ENCODE peak calls at places on chromosomes 6 and 20, in six cellular contexts. I is mucosa of descending colon, O is heart right ventricle, C is upper lobe of right lung, E is stomach, X is GM12864. B is an unnamed sample.
A peak's percentile ranks its signal among the peaks of the same experiment; 100 is the strongest.

GRCh38 chr6:109491207-109491938 is 8.4 kb upstream of the ZBTB24 start:
- DNase-seq in I (no peak), O (no peak), C (no peak), E (no peak), X (no peak), B (no peak)

GRCh38 chr6:131390322-131390721 is 182.7 kb upstream of the ARG1 start:
- DNase-seq in I (no peak), O (no peak), C (no peak), E (no peak), X (no peak), B (no peak)

GRCh38 chr6:52127957-52128356 is 40.5 kb upstream of the PKHD1 start:
- DNase-seq in I (no peak), O (no peak), C (no peak), E (no peak), X (no peak), B (no peak)

GRCh38 chr6:75230484-75231325 is 12.9 kb downstream of the COX7A2 start:
- DNase-seq in I (peak; percentile 57), O (no peak), C (no peak), E (no peak), X (no peak), B (peak; percentile 34)

GRCh38 chr6:148471624-148472494 is 129.2 kb downstream of the SASH1 start:
- DNase-seq in I (no peak), O (no peak), C (no peak), E (no peak), X (no peak), B (peak; percentile 14)

GRCh38 chr6:38350220-38350619 is 289.5 kb downstream of the BTBD9 start:
- DNase-seq in I (no peak), O (no peak), C (no peak), E (no peak), X (no peak), B (no peak)

GRCh38 chr6:113813207-113813606 is 43.9 kb upstream of the MARCKS start:
- DNase-seq in I (no peak), O (no peak), C (no peak), E (no peak), X (no peak), B (no peak)

GRCh38 chr20:258963-259362 is 1.4 kb downstream of the DEFB132 start:
- DNase-seq in I (no peak), O (no peak), C (no peak), E (no peak), X (no peak), B (no peak)

GRCh38 chr6:108993876-108994275 is 100.8 kb downstream of the SESN1 start:
- DNase-seq in I (no peak), O (no peak), C (no peak), E (no peak), X (no peak), B (no peak)

GRCh38 chr6:100453701-100454521 is 10.8 kb downstream of the SIM1 start:
- DNase-seq in I (no peak), O (no peak), C (no peak), E (no peak), X (no peak), B (no peak)

GRCh38 chr20:33673411-33674293 is 576 bp downstream of the NECAB3 start:
- DNase-seq in I (no peak), O (no peak), C (no peak), E (no peak), X (no peak), B (no peak)

DNA sequence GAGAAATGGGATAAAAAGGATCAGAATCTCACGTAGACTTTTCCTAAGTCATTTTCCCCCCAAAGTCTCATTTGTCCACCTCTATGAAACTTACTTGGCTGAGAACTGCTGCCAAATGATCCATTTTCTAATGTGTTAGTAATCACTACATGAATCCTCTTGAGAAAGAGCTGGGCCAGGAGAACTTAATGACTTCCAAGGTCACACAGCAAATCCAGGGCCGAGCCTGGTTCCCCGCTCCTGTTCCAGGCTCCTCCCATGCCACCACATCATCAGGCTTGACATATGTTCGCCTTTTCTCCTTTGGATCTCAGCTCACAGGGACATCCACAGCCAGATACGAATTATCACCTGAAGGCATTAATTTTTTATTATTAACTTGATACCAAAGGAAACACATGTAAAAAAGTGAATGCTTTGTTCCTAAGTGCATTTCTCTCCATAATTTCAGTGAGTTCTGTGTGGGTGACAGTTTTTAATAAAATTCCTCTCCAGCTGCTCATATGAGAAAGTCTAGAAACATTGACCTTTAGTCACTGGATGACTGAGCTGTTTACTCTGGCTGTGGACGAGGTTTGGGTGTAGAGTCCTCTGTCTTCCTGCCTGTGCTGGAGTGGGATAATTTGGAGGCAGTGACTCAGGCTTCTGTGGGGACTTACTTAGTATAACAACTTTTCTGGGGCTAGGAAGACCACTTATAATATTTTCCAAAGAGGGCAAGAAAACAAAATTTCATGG is 276.3 kb downstream of the PAX1 start:
- DNase-seq in I (no peak), O (no peak), C (no peak), E (no peak), X (no peak), B (no peak)
- H3K4me3 ChIP-seq in I (no peak overlapping the region), O (no peak overlapping the region), C (no peak overlapping the region), E (no peak overlapping the region), X (no peak overlapping the region), B (no peak overlapping the region)

GRCh38 chr20:32358632-32358882 is 426 bp downstream of the ASXL1 start:
- DNase-seq in I (no peak), O (no peak), C (no peak), E (no peak), X (no peak), B (no peak)

GRCh38 chr20:32359633-32360332 is 1.7 kb downstream of the ASXL1 start:
- DNase-seq in I (no peak), O (no peak), C (no peak), E (no peak), X (no peak), B (no peak)

GRCh38 chr20:32357869-32358631 is at the start of gene ASXL1:
- DNase-seq in I (peak; percentile 94), O (peak; percentile 99), C (peak; percentile 99), E (peak; percentile 97), X (peak; percentile 89), B (peak; percentile 97)

GRCh38 chr20:32358883-32359632 is 927 bp downstream of the ASXL1 start:
- DNase-seq in I (peak; percentile 84), O (peak; percentile 78), C (peak; percentile 85), E (peak; percentile 77), X (no peak), B (peak; percentile 84)

DNA sequence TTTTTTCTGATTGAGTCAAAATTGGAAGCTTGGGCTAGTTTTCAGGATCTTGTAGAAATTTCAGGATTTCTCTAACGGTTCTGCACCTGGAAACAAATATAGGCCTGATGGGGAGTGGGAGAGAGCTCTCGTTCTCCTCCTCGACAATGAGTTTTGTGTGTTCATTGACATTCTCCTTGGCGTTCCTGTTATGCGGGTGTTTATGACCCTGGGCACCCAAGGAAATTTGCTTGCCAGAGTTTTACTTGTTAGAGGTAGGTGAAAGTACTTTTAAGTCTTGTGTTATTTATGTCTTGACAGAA is 2.2 kb downstream of the ASXL1 start:
- DNase-seq in I (no peak), O (no peak), C (no peak), E (no peak), X (no peak), B (no peak)
- H3K4me3 ChIP-seq in I (no peak overlapping the region), O (peak overlapping the region; percentile 84), C (peak overlapping the region; percentile 95), E (peak overlapping the region; percentile 99), X (peak overlapping the region; percentile 90), B (no peak overlapping the region)

DNA sequence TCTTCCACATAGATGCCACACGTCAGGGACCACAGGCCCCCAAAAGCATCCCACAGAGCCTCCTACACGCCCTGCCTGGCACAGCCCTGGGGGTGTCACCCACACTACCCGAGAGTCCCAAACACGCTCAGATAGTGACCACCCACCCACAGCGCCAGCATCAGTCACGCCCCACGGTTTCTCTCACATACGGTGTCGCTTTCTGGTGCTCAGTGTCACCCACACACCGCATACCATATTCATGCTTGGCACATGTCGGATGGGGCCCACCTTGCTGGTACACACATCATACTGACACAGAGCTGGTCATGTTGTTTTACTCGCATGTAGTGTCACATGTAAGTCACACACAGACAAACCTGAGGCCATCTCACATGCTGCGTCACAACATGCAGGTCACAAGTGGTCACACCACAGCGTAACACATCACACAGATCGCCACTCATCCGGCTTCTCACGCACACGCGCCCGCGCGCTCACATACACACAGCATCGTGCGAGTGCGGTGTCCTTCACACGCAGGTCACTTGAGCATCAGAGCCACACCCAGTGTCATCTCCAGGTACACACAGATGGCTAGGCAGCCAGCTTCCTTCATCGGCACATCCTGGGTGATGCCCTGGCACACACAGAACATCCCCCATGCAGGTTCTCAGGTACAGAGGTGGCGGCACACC is 3.4 kb downstream of the TEAD3 start:
- DNase-seq in I (no peak), O (no peak), C (no peak), E (no peak), X (no peak), B (no peak)
- H3K4me3 ChIP-seq in I (no peak overlapping the region), O (no peak overlapping the region), C (no peak overlapping the region), E (peak overlapping the region; percentile 65), X (no peak overlapping the region), B (peak overlapping the region; percentile 95)

DNA sequence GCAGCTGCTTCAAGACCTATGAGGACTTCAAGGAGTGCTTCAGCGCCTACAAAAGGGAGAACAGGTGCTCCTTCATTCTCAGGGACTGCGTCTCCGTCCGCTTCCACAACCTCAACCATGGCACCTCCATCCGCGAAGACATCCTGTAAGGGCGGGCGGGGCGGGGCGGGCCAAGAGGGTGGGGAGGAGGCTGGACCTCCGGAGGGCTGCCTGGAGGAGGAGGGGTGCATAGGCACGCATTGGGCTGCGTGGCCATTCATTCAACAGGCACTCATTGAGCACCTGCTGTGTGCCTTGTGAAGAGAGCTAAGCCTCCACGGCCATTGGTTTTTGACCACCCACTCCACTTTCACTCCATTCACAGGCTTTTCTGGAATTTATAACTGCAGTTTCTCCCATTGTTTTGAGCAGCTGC is 429 bp downstream of the ZSWIM3 start:
- DNase-seq in I (no peak), O (no peak), C (no peak), E (no peak), X (peak; percentile 15), B (no peak)
- H3K4me3 ChIP-seq in I (peak overlapping the region; percentile 80), O (peak overlapping the region; percentile 66), C (peak overlapping the region; percentile 99), E (peak overlapping the region; percentile 95), X (peak overlapping the region; percentile 97), B (peak overlapping the region; percentile 91)

DNA sequence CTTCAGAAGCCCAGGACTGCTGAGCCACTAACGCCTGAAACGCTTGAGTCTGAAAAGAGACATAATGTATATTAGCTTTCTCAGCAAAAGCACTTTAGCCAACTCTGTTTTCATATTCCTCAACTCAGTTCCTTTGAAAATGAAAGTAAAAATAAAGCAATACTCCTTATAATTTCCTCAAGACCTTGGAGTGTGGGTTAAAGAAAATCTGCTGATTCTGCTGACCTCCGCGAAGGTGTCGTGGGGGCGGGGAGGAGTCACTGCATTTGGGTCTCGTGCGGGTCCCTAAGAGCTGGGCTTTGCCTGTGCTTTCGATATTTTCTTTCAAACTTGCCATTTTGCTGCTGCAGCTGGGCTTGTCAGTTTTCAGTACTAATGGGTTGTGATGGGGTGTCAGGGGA is 142.2 kb upstream of the ARID1B start:
- DNase-seq in I (no peak), O (no peak), C (no peak), E (no peak), X (no peak), B (no peak)
- H3K4me3 ChIP-seq in I (no peak overlapping the region), O (peak overlapping the region; percentile 26), C (peak overlapping the region; percentile 43), E (peak overlapping the region; percentile 22), X (no peak overlapping the region), B (no peak overlapping the region)